ENCODE peak calls at places on chromosome 7, in four cellular contexts. C is CD8-positive, alpha-beta memory T cell; M is tibial nerve; F is endothelial cell. K is an unnamed sample.

GRCh38 chr7:9125246-9125645 is 691.8 kb downstream of the NXPH1 start:
- DNase-seq in C (no peak), M (no peak), F (no peak), K (no peak)

GRCh38 chr7:91266931-91267557 is 2.8 kb downstream of the FZD1 start:
- DNase-seq in C (no peak), M (no peak), F (no peak), K (no peak)

GRCh38 chr7:140674356-140674800 is 1.6 kb downstream of the ADCK2 start:
- DNase-seq in C (no peak), M (no peak), F (no peak), K (peak; percentile 61)

GRCh38 chr7:44678096-44678467 is 70.6 kb upstream of the ZMIZ2 start:
- DNase-seq in C (no peak), M (no peak), F (no peak), K (peak; percentile 34)

GRCh38 chr7:66880009-66880554 is 40.9 kb upstream of the TMEM248 start:
- DNase-seq in C (no peak), M (no peak), F (no peak), K (no peak)

GRCh38 chr7:2934211-2934731 is 90.2 kb upstream of the GNA12 start:
- DNase-seq in C (peak; percentile 42), M (no peak), F (no peak), K (no peak)

GRCh38 chr7:128366290-128366689 is 4.8 kb upstream of the PRRT4 start:
- DNase-seq in C (no peak), M (no peak), F (no peak), K (no peak)

GRCh38 chr7:15977663-15978062 is 291.2 kb upstream of the MEOX2 start:
- DNase-seq in C (no peak), M (no peak), F (no peak), K (no peak)

GRCh38 chr7:114916261-114916892 is 5.5 kb upstream of the MDFIC start:
- DNase-seq in C (no peak), M (no peak), F (no peak), K (no peak)

GRCh38 chr7:42274052-42274451 is 37.0 kb upstream of the GLI3 start:
- DNase-seq in C (no peak), M (no peak), F (no peak), K (no peak)

GRCh38 chr7:117673367-117673766 is 193.5 kb downstream of the CFTR start:
- DNase-seq in C (no peak), M (no peak), F (peak; percentile 6), K (peak; percentile 64)

GRCh38 chr7:44606341-44607140 is at the start of gene OGDH:
- DNase-seq in C (peak; percentile 99), M (peak; percentile 98), F (peak; percentile 99), K (peak; percentile 100)

GRCh38 chr7:85014936-85015335 is 171.9 kb downstream of the SEMA3D start:
- DNase-seq in C (no peak), M (no peak), F (peak; percentile 6), K (no peak)

GRCh38 chr7:42886866-42887509 is 24.9 kb downstream of the C7orf25 start:
- DNase-seq in C (no peak), M (no peak), F (no peak), K (no peak)

GRCh38 chr7:151539055-151539714 is 19.5 kb upstream of the RHEB start:
- DNase-seq in C (no peak), M (no peak), F (no peak), K (no peak)

GRCh38 chr7:51029586-51030230 is 247.0 kb upstream of the GRB10 start:
- DNase-seq in C (no peak), M (no peak), F (no peak), K (no peak)

GRCh38 chr7:45211066-45211465 is 53.5 kb downstream of the RAMP3 start:
- DNase-seq in C (no peak), M (no peak), F (no peak), K (no peak)

GRCh38 chr7:81330108-81330507 is 411.3 kb upstream of the SEMA3C start:
- DNase-seq in C (no peak), M (no peak), F (no peak), K (no peak)

GRCh38 chr7:48099781-48100180 is 10.7 kb downstream of the UPP1 start:
- DNase-seq in C (no peak), M (no peak), F (no peak), K (no peak)

GRCh38 chr7:107180378-107180777 is 11.6 kb downstream of the HBP1 start:
- DNase-seq in C (peak; percentile 81), M (no peak), F (no peak), K (no peak)

GRCh38 chr7:141497391-141497790 is 53.8 kb upstream of the AGK start:
- DNase-seq in C (no peak), M (no peak), F (no peak), K (no peak)